ENCODE peak calls at places on chromosomes 16 and 17, in seven cellular contexts. One of them, this sample, is unnamed.

GRCh38 chr17:82687375-82687861 is 11.1 kb downstream of the RAB40B start:
- DNase-seq in H9: no peak
- DNase-seq in H1: no peak
- DNase-seq in trophoblast cell: no peak
- DNase-seq in mesenchymal stem cell: no peak
- DNase-seq in IMR-90: peak
- DNase-seq in neuronal stem cell: no peak
- DNase-seq in this sample: no peak

GRCh38 chr17:81443269-81443668 is 48.0 kb downstream of the BAHCC1 start:
- DNase-seq in neuronal stem cell: no peak
- DNase-seq in IMR-90: no peak
- DNase-seq in H1: no peak
- DNase-seq in H9: no peak
- DNase-seq in mesenchymal stem cell: no peak
- DNase-seq in trophoblast cell: no peak
- DNase-seq in this sample: no peak

GRCh38 chr17:73228748-73229236 is 32.9 kb downstream of the CPSF4L start:
- DNase-seq in IMR-90: peak
- DNase-seq in neuronal stem cell: no peak
- DNase-seq in mesenchymal stem cell: peak
- DNase-seq in H9: no peak
- DNase-seq in H1: no peak
- DNase-seq in trophoblast cell: peak
- DNase-seq in this sample: peak

GRCh38 chr17:48505788-48506187 is 25.0 kb downstream of the HOXB1 start:
- DNase-seq in mesenchymal stem cell: peak
- DNase-seq in H9: no peak
- DNase-seq in H1: no peak
- DNase-seq in IMR-90: peak
- DNase-seq in neuronal stem cell: no peak
- DNase-seq in trophoblast cell: peak
- DNase-seq in this sample: peak

GRCh38 chr16:4564661-4565267 is 8.6 kb downstream of the C16orf96 start:
- DNase-seq in trophoblast cell: no peak
- DNase-seq in H1: no peak
- DNase-seq in mesenchymal stem cell: no peak
- DNase-seq in IMR-90: no peak
- DNase-seq in neuronal stem cell: no peak
- DNase-seq in H9: no peak
- DNase-seq in this sample: peak

GRCh38 chr16:17222756-17223411 is 247.9 kb downstream of the XYLT1 start:
- DNase-seq in neuronal stem cell: no peak
- DNase-seq in IMR-90: no peak
- DNase-seq in trophoblast cell: no peak
- DNase-seq in mesenchymal stem cell: no peak
- DNase-seq in H9: no peak
- DNase-seq in H1: no peak
- DNase-seq in this sample: peak

GRCh38 chr16:66508261-66508913 is 41.5 kb downstream of the TK2 start:
- DNase-seq in mesenchymal stem cell: no peak
- DNase-seq in trophoblast cell: peak
- DNase-seq in H9: no peak
- DNase-seq in neuronal stem cell: no peak
- DNase-seq in IMR-90: no peak
- DNase-seq in H1: no peak
- DNase-seq in this sample: no peak

GRCh38 chr17:60803059-60803458 is 125.4 kb downstream of the BCAS3 start:
- DNase-seq in mesenchymal stem cell: no peak
- DNase-seq in neuronal stem cell: no peak
- DNase-seq in H1: no peak
- DNase-seq in trophoblast cell: no peak
- DNase-seq in H9: no peak
- DNase-seq in IMR-90: no peak
- DNase-seq in this sample: no peak

GRCh38 chr16:28983644-28984043 is 1.2 kb upstream of the LAT start:
- DNase-seq in neuronal stem cell: no peak
- DNase-seq in H1: no peak
- DNase-seq in trophoblast cell: no peak
- DNase-seq in mesenchymal stem cell: no peak
- DNase-seq in H9: no peak
- DNase-seq in IMR-90: no peak
- DNase-seq in this sample: no peak

GRCh38 chr17:16419929-16420271 is 4.5 kb downstream of the TRPV2 start:
- DNase-seq in H1: no peak
- DNase-seq in mesenchymal stem cell: peak
- DNase-seq in IMR-90: peak
- DNase-seq in trophoblast cell: no peak
- DNase-seq in H9: no peak
- DNase-seq in neuronal stem cell: no peak
- DNase-seq in this sample: no peak

GRCh38 chr17:42266918-42267766 is 9.0 kb downstream of the STAT5B start:
- DNase-seq in H1: no peak
- DNase-seq in mesenchymal stem cell: peak
- DNase-seq in IMR-90: peak
- DNase-seq in trophoblast cell: peak
- DNase-seq in H9: no peak
- DNase-seq in neuronal stem cell: no peak
- DNase-seq in this sample: peak

GRCh38 chr17:30831257-30831656 is 509 bp upstream of the ATAD5 start:
- DNase-seq in neuronal stem cell: no peak
- DNase-seq in IMR-90: peak
- DNase-seq in H9: peak
- DNase-seq in mesenchymal stem cell: no peak
- DNase-seq in H1: no peak
- DNase-seq in trophoblast cell: peak
- DNase-seq in this sample: peak

GRCh38 chr16:78462261-78463208 is 363.1 kb downstream of the WWOX start:
- DNase-seq in IMR-90: no peak
- DNase-seq in mesenchymal stem cell: no peak
- DNase-seq in trophoblast cell: no peak
- DNase-seq in H9: no peak
- DNase-seq in H1: no peak
- DNase-seq in neuronal stem cell: no peak
- DNase-seq in this sample: no peak

GRCh38 chr16:82008957-82009592 is 2.2 kb downstream of the SDR42E1 start:
- DNase-seq in trophoblast cell: no peak
- DNase-seq in IMR-90: no peak
- DNase-seq in mesenchymal stem cell: no peak
- DNase-seq in H1: no peak
- DNase-seq in H9: no peak
- DNase-seq in neuronal stem cell: no peak
- DNase-seq in this sample: no peak
- H3K9ac ChIP-seq in trophoblast cell: no peak
- H3K9ac ChIP-seq in IMR-90: no peak
- H3K9ac ChIP-seq in mesenchymal stem cell: no peak
- H3K9ac ChIP-seq in H1: no peak
- H3K9ac ChIP-seq in H9: no peak
- H3K9ac ChIP-seq in neuronal stem cell: no peak
- H3K9ac ChIP-seq in this sample: no peak

GRCh38 chr17:76153640-76154039 is 12.6 kb upstream of the FOXJ1 start:
- DNase-seq in mesenchymal stem cell: peak
- DNase-seq in trophoblast cell: peak
- DNase-seq in IMR-90: peak
- DNase-seq in H9: peak
- DNase-seq in neuronal stem cell: no peak
- DNase-seq in H1: no peak
- DNase-seq in this sample: peak
- H3K27ac ChIP-seq in mesenchymal stem cell: no peak
- H3K27ac ChIP-seq in trophoblast cell: no peak
- H3K27ac ChIP-seq in IMR-90: no peak
- H3K27ac ChIP-seq in H9: no peak
- H3K27ac ChIP-seq in neuronal stem cell: no peak
- H3K27ac ChIP-seq in H1: no peak
- H3K27ac ChIP-seq in this sample: no peak

GRCh38 chr17:74355065-74355464 is 6.6 kb downstream of the BTBD17 start:
- DNase-seq in H1: no peak
- DNase-seq in IMR-90: no peak
- DNase-seq in neuronal stem cell: no peak
- DNase-seq in trophoblast cell: no peak
- DNase-seq in mesenchymal stem cell: no peak
- DNase-seq in H9: no peak
- DNase-seq in this sample: no peak

GRCh38 chr17:74351552-74352210 is 10.0 kb downstream of the BTBD17 start:
- DNase-seq in H1: no peak
- DNase-seq in mesenchymal stem cell: no peak
- DNase-seq in H9: peak
- DNase-seq in trophoblast cell: no peak
- DNase-seq in IMR-90: no peak
- DNase-seq in neuronal stem cell: peak
- DNase-seq in this sample: peak

GRCh38 chr17:74354561-74354960 is 7.1 kb downstream of the BTBD17 start:
- DNase-seq in IMR-90: no peak
- DNase-seq in neuronal stem cell: no peak
- DNase-seq in trophoblast cell: no peak
- DNase-seq in H9: no peak
- DNase-seq in mesenchymal stem cell: no peak
- DNase-seq in H1: no peak
- DNase-seq in this sample: no peak

GRCh38 chr17:74353446-74354060 is 8.1 kb downstream of the BTBD17 start:
- DNase-seq in trophoblast cell: no peak
- DNase-seq in H9: no peak
- DNase-seq in H1: no peak
- DNase-seq in IMR-90: no peak
- DNase-seq in neuronal stem cell: no peak
- DNase-seq in mesenchymal stem cell: no peak
- DNase-seq in this sample: no peak

GRCh38 chr17:74354123-74354522 is 7.5 kb downstream of the BTBD17 start:
- DNase-seq in H1: peak
- DNase-seq in IMR-90: no peak
- DNase-seq in neuronal stem cell: peak
- DNase-seq in H9: peak
- DNase-seq in mesenchymal stem cell: no peak
- DNase-seq in trophoblast cell: no peak
- DNase-seq in this sample: peak
- H4K8ac ChIP-seq in H1: peak
- H4K8ac ChIP-seq in IMR-90: no peak
- H4K8ac ChIP-seq in neuronal stem cell: no peak
- H4K8ac ChIP-seq in H9: no peak
- H4K8ac ChIP-seq in mesenchymal stem cell: no peak
- H4K8ac ChIP-seq in trophoblast cell: no peak
- H4K8ac ChIP-seq in this sample: no peak

GRCh38 chr16:70704586-70704985 is 18.7 kb upstream of the MTSS2 start:
- DNase-seq in neuronal stem cell: no peak
- DNase-seq in H1: no peak
- DNase-seq in mesenchymal stem cell: no peak
- DNase-seq in trophoblast cell: no peak
- DNase-seq in IMR-90: no peak
- DNase-seq in H9: no peak
- DNase-seq in this sample: no peak
- H3K9ac ChIP-seq in neuronal stem cell: peak
- H3K9ac ChIP-seq in H1: no peak
- H3K9ac ChIP-seq in mesenchymal stem cell: no peak
- H3K9ac ChIP-seq in trophoblast cell: no peak
- H3K9ac ChIP-seq in IMR-90: no peak
- H3K9ac ChIP-seq in H9: no peak
- H3K9ac ChIP-seq in this sample: no peak

DNA sequence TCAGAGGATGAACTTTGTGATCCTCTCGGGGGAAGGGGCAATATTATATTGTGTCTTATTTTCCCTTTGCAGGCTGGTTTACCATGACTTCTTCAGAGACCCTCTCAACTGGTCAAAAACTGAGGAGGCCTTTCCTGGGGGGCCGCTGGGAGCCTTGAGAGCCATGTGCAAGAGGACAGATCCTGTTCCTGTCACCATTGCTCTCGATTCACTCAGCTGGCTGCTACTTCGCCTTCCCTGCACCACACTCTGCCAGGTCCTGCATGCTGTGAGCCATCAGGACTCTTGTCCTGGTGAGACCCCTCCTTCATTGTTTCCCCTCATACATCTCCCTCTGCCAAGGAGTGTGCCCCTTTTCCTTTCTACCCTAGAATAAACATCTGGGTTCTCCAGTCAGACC is 2.5 kb downstream of the ELP5 start:
- DNase-seq in IMR-90: no peak
- DNase-seq in trophoblast cell: no peak
- DNase-seq in neuronal stem cell: no peak
- DNase-seq in mesenchymal stem cell: no peak
- DNase-seq in H1: no peak
- DNase-seq in H9: no peak
- DNase-seq in this sample: no peak
- H3K27ac ChIP-seq in IMR-90: no peak
- H3K27ac ChIP-seq in trophoblast cell: no peak
- H3K27ac ChIP-seq in neuronal stem cell: no peak
- H3K27ac ChIP-seq in mesenchymal stem cell: no peak
- H3K27ac ChIP-seq in H1: no peak
- H3K27ac ChIP-seq in H9: no peak
- H3K27ac ChIP-seq in this sample: no peak

GRCh38 chr17:57296231-57296630 is 39.9 kb downstream of the MSI2 start:
- DNase-seq in IMR-90: no peak
- DNase-seq in H1: no peak
- DNase-seq in trophoblast cell: peak
- DNase-seq in mesenchymal stem cell: peak
- DNase-seq in H9: no peak
- DNase-seq in neuronal stem cell: no peak
- DNase-seq in this sample: peak
- H4K8ac ChIP-seq in IMR-90: no peak
- H4K8ac ChIP-seq in H1: no peak
- H4K8ac ChIP-seq in trophoblast cell: no peak
- H4K8ac ChIP-seq in mesenchymal stem cell: no peak
- H4K8ac ChIP-seq in H9: no peak
- H4K8ac ChIP-seq in neuronal stem cell: no peak
- H4K8ac ChIP-seq in this sample: no peak

DNA sequence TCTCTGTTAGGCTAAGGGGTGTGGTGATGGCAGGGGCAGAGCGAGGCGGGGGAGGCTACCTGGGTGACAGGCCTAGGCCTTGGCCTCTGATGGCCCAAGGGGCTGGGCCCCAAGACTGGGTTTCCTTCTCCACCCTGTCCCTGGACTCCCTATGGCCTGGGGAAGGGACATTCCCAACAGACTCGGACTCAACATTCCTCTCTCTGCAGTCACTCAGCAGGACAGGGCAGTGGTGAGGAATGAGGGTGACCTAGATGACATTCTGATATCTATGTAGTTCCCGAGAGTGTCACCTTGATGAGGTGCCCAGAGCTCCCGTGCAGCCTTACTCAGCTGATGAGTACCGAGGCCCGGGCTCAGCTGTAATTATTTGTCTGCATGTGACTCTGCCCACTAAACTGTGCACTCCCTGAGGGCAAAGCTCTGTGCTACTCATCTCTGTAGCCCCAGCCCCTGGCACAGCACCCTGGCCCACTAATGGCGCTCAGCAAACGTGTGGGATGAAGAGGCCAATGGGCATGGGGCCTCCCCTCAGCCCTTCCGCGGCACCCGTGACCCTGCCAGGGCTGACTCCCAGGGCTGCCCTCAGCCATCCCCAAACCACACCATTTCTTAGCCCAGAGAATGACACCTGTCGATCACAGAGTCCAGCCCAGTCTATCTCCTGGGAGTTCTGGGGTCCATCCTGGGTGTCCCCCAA is 2.2 kb downstream of the PLCD3 start:
- DNase-seq in H9: no peak
- DNase-seq in H1: peak
- DNase-seq in neuronal stem cell: no peak
- DNase-seq in mesenchymal stem cell: peak
- DNase-seq in IMR-90: peak
- DNase-seq in trophoblast cell: peak
- DNase-seq in this sample: peak
- H3K9ac ChIP-seq in H9: no peak
- H3K9ac ChIP-seq in H1: no peak
- H3K9ac ChIP-seq in neuronal stem cell: no peak
- H3K9ac ChIP-seq in mesenchymal stem cell: no peak
- H3K9ac ChIP-seq in IMR-90: no peak
- H3K9ac ChIP-seq in trophoblast cell: no peak
- H3K9ac ChIP-seq in this sample: no peak